ENCODE peak calls at places on chromosomes 13 and 19, in four cellular contexts. One of them, this sample, is unnamed.

GRCh38 chr19:15584541-15585115 is 30.4 kb upstream of the CYP4F8 start:
- DNase-seq in AG09309: peak
- DNase-seq in stimulated activated CD4-positive, alpha-beta T cell treated with anti-CD3 and anti-CD28 coated beads, Interleukin-4, amount 100 ng/mL, for 24 hours: peak
- DNase-seq in naive thymus-derived CD4-positive, alpha-beta T cell: peak
- DNase-seq in this sample: peak

GRCh38 chr19:35714601-35715354 is 3.0 kb upstream of the KMT2B start:
- DNase-seq in naive thymus-derived CD4-positive, alpha-beta T cell: no peak
- DNase-seq in AG09309: no peak
- DNase-seq in stimulated activated CD4-positive, alpha-beta T cell treated with anti-CD3 and anti-CD28 coated beads, Interleukin-4, amount 100 ng/mL, for 24 hours: no peak
- DNase-seq in this sample: no peak

GRCh38 chr19:42277821-42278809 is 9.1 kb downstream of the CIC start:
- DNase-seq in stimulated activated CD4-positive, alpha-beta T cell treated with anti-CD3 and anti-CD28 coated beads, Interleukin-4, amount 100 ng/mL, for 24 hours: no peak
- DNase-seq in naive thymus-derived CD4-positive, alpha-beta T cell: no peak
- DNase-seq in AG09309: no peak
- DNase-seq in this sample: peak

GRCh38 chr19:15285896-15286591 is 46.3 kb downstream of the BRD4 start:
- DNase-seq in AG09309: no peak
- DNase-seq in stimulated activated CD4-positive, alpha-beta T cell treated with anti-CD3 and anti-CD28 coated beads, Interleukin-4, amount 100 ng/mL, for 24 hours: no peak
- DNase-seq in naive thymus-derived CD4-positive, alpha-beta T cell: no peak
- DNase-seq in this sample: no peak

GRCh38 chr19:49592486-49593232 is 1.7 kb downstream of the PRR12 start:
- DNase-seq in stimulated activated CD4-positive, alpha-beta T cell treated with anti-CD3 and anti-CD28 coated beads, Interleukin-4, amount 100 ng/mL, for 24 hours: peak
- DNase-seq in AG09309: no peak
- DNase-seq in naive thymus-derived CD4-positive, alpha-beta T cell: no peak
- DNase-seq in this sample: peak

GRCh38 chr19:18419699-18420460 is 682 bp downstream of the SSBP4 start:
- DNase-seq in AG09309: no peak
- DNase-seq in stimulated activated CD4-positive, alpha-beta T cell treated with anti-CD3 and anti-CD28 coated beads, Interleukin-4, amount 100 ng/mL, for 24 hours: peak
- DNase-seq in naive thymus-derived CD4-positive, alpha-beta T cell: no peak
- DNase-seq in this sample: no peak

GRCh38 chr13:43763143-43763759 is 23.5 kb downstream of the ENOX1 start:
- DNase-seq in stimulated activated CD4-positive, alpha-beta T cell treated with anti-CD3 and anti-CD28 coated beads, Interleukin-4, amount 100 ng/mL, for 24 hours: no peak
- DNase-seq in naive thymus-derived CD4-positive, alpha-beta T cell: no peak
- DNase-seq in AG09309: no peak
- DNase-seq in this sample: no peak

GRCh38 chr19:7846247-7846646 is 16.2 kb downstream of the EVI5L start:
- DNase-seq in naive thymus-derived CD4-positive, alpha-beta T cell: no peak
- DNase-seq in stimulated activated CD4-positive, alpha-beta T cell treated with anti-CD3 and anti-CD28 coated beads, Interleukin-4, amount 100 ng/mL, for 24 hours: no peak
- DNase-seq in AG09309: no peak
- DNase-seq in this sample: no peak

GRCh38 chr19:18596752-18597157 is 8.2 kb downstream of the REX1BD start:
- DNase-seq in stimulated activated CD4-positive, alpha-beta T cell treated with anti-CD3 and anti-CD28 coated beads, Interleukin-4, amount 100 ng/mL, for 24 hours: no peak
- DNase-seq in naive thymus-derived CD4-positive, alpha-beta T cell: no peak
- DNase-seq in AG09309: no peak
- DNase-seq in this sample: peak

GRCh38 chr13:23984541-23984940 is 87.2 kb upstream of the C1QTNF9B start:
- DNase-seq in AG09309: no peak
- DNase-seq in stimulated activated CD4-positive, alpha-beta T cell treated with anti-CD3 and anti-CD28 coated beads, Interleukin-4, amount 100 ng/mL, for 24 hours: no peak
- DNase-seq in naive thymus-derived CD4-positive, alpha-beta T cell: no peak
- DNase-seq in this sample: peak

GRCh38 chr13:88005188-88005587 is 334.0 kb downstream of the SLITRK5 start:
- DNase-seq in naive thymus-derived CD4-positive, alpha-beta T cell: no peak
- DNase-seq in stimulated activated CD4-positive, alpha-beta T cell treated with anti-CD3 and anti-CD28 coated beads, Interleukin-4, amount 100 ng/mL, for 24 hours: no peak
- DNase-seq in AG09309: no peak
- DNase-seq in this sample: no peak

GRCh38 chr13:113742445-113743120 is 16.4 kb upstream of the TMEM255B start:
- DNase-seq in stimulated activated CD4-positive, alpha-beta T cell treated with anti-CD3 and anti-CD28 coated beads, Interleukin-4, amount 100 ng/mL, for 24 hours: no peak
- DNase-seq in AG09309: no peak
- DNase-seq in naive thymus-derived CD4-positive, alpha-beta T cell: no peak
- DNase-seq in this sample: no peak

GRCh38 chr19:49637865-49638350 is 2.0 kb downstream of the RRAS start:
- DNase-seq in stimulated activated CD4-positive, alpha-beta T cell treated with anti-CD3 and anti-CD28 coated beads, Interleukin-4, amount 100 ng/mL, for 24 hours: no peak
- DNase-seq in AG09309: peak
- DNase-seq in naive thymus-derived CD4-positive, alpha-beta T cell: no peak
- DNase-seq in this sample: peak

GRCh38 chr19:31377736-31378135 is 28.5 kb upstream of the TSHZ3 start:
- DNase-seq in stimulated activated CD4-positive, alpha-beta T cell treated with anti-CD3 and anti-CD28 coated beads, Interleukin-4, amount 100 ng/mL, for 24 hours: no peak
- DNase-seq in AG09309: no peak
- DNase-seq in naive thymus-derived CD4-positive, alpha-beta T cell: no peak
- DNase-seq in this sample: no peak

GRCh38 chr13:107421951-107422350 is 793.4 kb downstream of the LIG4 start:
- DNase-seq in stimulated activated CD4-positive, alpha-beta T cell treated with anti-CD3 and anti-CD28 coated beads, Interleukin-4, amount 100 ng/mL, for 24 hours: no peak
- DNase-seq in naive thymus-derived CD4-positive, alpha-beta T cell: no peak
- DNase-seq in AG09309: no peak
- DNase-seq in this sample: no peak

GRCh38 chr13:99371956-99372355 is 64.8 kb upstream of the GPR183 start:
- DNase-seq in naive thymus-derived CD4-positive, alpha-beta T cell: peak
- DNase-seq in stimulated activated CD4-positive, alpha-beta T cell treated with anti-CD3 and anti-CD28 coated beads, Interleukin-4, amount 100 ng/mL, for 24 hours: peak
- DNase-seq in AG09309: no peak
- DNase-seq in this sample: no peak

GRCh38 chr19:54473071-54473941 is at the start of gene CDC42EP5:
- DNase-seq in naive thymus-derived CD4-positive, alpha-beta T cell: no peak
- DNase-seq in AG09309: peak
- DNase-seq in stimulated activated CD4-positive, alpha-beta T cell treated with anti-CD3 and anti-CD28 coated beads, Interleukin-4, amount 100 ng/mL, for 24 hours: no peak
- DNase-seq in this sample: no peak

GRCh38 chr13:99624936-99625540 is 123.8 kb downstream of the TM9SF2 start:
- DNase-seq in naive thymus-derived CD4-positive, alpha-beta T cell: no peak
- DNase-seq in AG09309: no peak
- DNase-seq in stimulated activated CD4-positive, alpha-beta T cell treated with anti-CD3 and anti-CD28 coated beads, Interleukin-4, amount 100 ng/mL, for 24 hours: no peak
- DNase-seq in this sample: no peak

GRCh38 chr19:50835785-50836542 is 2.6 kb upstream of the KLK15 start:
- DNase-seq in AG09309: no peak
- DNase-seq in stimulated activated CD4-positive, alpha-beta T cell treated with anti-CD3 and anti-CD28 coated beads, Interleukin-4, amount 100 ng/mL, for 24 hours: peak
- DNase-seq in naive thymus-derived CD4-positive, alpha-beta T cell: peak
- DNase-seq in this sample: peak

GRCh38 chr19:15195381-15195964 is 5.3 kb downstream of the NOTCH3 start:
- DNase-seq in naive thymus-derived CD4-positive, alpha-beta T cell: no peak
- DNase-seq in AG09309: peak
- DNase-seq in stimulated activated CD4-positive, alpha-beta T cell treated with anti-CD3 and anti-CD28 coated beads, Interleukin-4, amount 100 ng/mL, for 24 hours: peak
- DNase-seq in this sample: peak